ENCODE peak calls at places on chromosomes 7 and 10, in four cellular contexts. U, D, T and Q are unnamed samples.

GRCh38 chr10:69413221-69413865 is 3.4 kb downstream of the TACR2 start:
- DNase-seq in D (no peak), U (no peak), T (peak; percentile 65), Q (peak; percentile 36)

GRCh38 chr10:130787821-130788220 is 523.7 kb downstream of the TCERG1L start:
- DNase-seq in T (no peak), U (no peak), D (no peak), Q (no peak)

GRCh38 chr10:59127991-59128390 is 48.5 kb upstream of the PHYHIPL start:
- DNase-seq in D (no peak), T (no peak), U (no peak), Q (no peak)

GRCh38 chr7:7970113-7970619 is 1.6 kb downstream of the GLCCI1 start:
- DNase-seq in D (no peak), U (no peak), T (no peak), Q (no peak)

GRCh38 chr7:5423844-5424688 is 432 bp upstream of the TNRC18 start:
- DNase-seq in D (no peak), U (peak; percentile 95), T (peak; percentile 99), Q (no peak)

GRCh38 chr10:127117125-127117524 is 79.3 kb downstream of the INSYN2A start:
- DNase-seq in U (no peak), T (peak; percentile 61), D (no peak), Q (peak; percentile 2)

GRCh38 chr7:143382791-143383641 is 1.9 kb downstream of the ZYX start:
- DNase-seq in D (no peak), T (no peak), U (no peak), Q (no peak)

GRCh38 chr7:130380121-130380860 is at the start of gene CPA1:
- DNase-seq in T (no peak), D (no peak), U (no peak), Q (no peak)

GRCh38 chr10:6586501-6586900 is 6.4 kb upstream of the PRKCQ start:
- DNase-seq in T (no peak), U (no peak), D (no peak), Q (no peak)

GRCh38 chr10:119233123-119233820 is 25.9 kb downstream of the GRK5 start:
- DNase-seq in T (no peak), U (no peak), D (no peak), Q (no peak)

GRCh38 chr7:41874206-41874770 is 171.4 kb upstream of the INHBA start:
- DNase-seq in T (no peak), D (no peak), U (no peak), Q (no peak)

GRCh38 chr7:156578578-156578940 is 62.0 kb upstream of the RNF32 start:
- DNase-seq in U (no peak), T (no peak), D (no peak), Q (no peak)

GRCh38 chr7:51013861-51014511 is 231.3 kb upstream of the GRB10 start:
- DNase-seq in T (no peak), D (no peak), U (no peak), Q (no peak)

GRCh38 chr7:45962861-45963260 is 41.8 kb upstream of the IGFBP3 start:
- DNase-seq in D (no peak), T (no peak), U (no peak), Q (no peak)

GRCh38 chr10:109203616-109204375 is 719.5 kb downstream of the XPNPEP1 start:
- DNase-seq in D (no peak), T (no peak), U (no peak), Q (no peak)

GRCh38 chr10:6665847-6666246 is 85.8 kb upstream of the PRKCQ start:
- DNase-seq in T (no peak), U (no peak), D (no peak), Q (peak; percentile 83)

GRCh38 chr7:139777948-139778841 is at the start of gene HIPK2:
- DNase-seq in D (peak; percentile 46), T (peak; percentile 66), U (peak; percentile 88), Q (peak; percentile 60)

GRCh38 chr10:132865236-132865635 is 77.1 kb downstream of the CFAP46 start:
- DNase-seq in D (no peak), T (no peak), U (peak; percentile 20), Q (no peak)

GRCh38 chr7:94434031-94434430 is 39.3 kb downstream of the COL1A2 start:
- DNase-seq in T (no peak), U (no peak), D (no peak), Q (no peak)

GRCh38 chr7:36360244-36360643 is 29.4 kb upstream of the ANLN start:
- DNase-seq in U (no peak), T (no peak), D (no peak), Q (no peak)

GRCh38 chr10:79385804-79386531 is 38.7 kb downstream of the PPIF start:
- DNase-seq in D (no peak), U (peak; percentile 30), T (no peak), Q (no peak)

GRCh38 chr7:28811990-28812389 is 146.1 kb downstream of the TRIL start:
- DNase-seq in T (no peak), U (no peak), D (no peak), Q (no peak)

GRCh38 chr7:18820981-18821380 is 296.5 kb downstream of the TWIST1 start:
- DNase-seq in U (no peak), T (no peak), D (no peak), Q (no peak)

GRCh38 chr10:130037169-130037661 is 73.1 kb upstream of the EBF3 start:
- DNase-seq in D (no peak), U (no peak), T (no peak), Q (no peak)

GRCh38 chr10:48526371-48526821 is 78.5 kb downstream of the ARHGAP22 start:
- DNase-seq in D (no peak), U (no peak), T (peak; percentile 39), Q (no peak)